ENCODE peak calls at places on chromosomes 3 and 15, in six cellular contexts. One of them, this sample, is unnamed.

GRCh38 chr3:79497447-79498111 is 270.2 kb downstream of the ROBO1 start:
- DNase-seq in NCI-H2081: no peak
- DNase-seq in H54: no peak
- DNase-seq in SHP77: peak; percentile 11
- DNase-seq in right lobe of liver: no peak
- DNase-seq in effector CD4-positive, alpha-beta T cell: no peak
- DNase-seq in this sample: peak; percentile 13

GRCh38 chr3:197023241-197023997 is 6.2 kb downstream of the MELTF start:
- DNase-seq in NCI-H2081: peak; percentile 40
- DNase-seq in H54: no peak
- DNase-seq in SHP77: no peak
- DNase-seq in right lobe of liver: no peak
- DNase-seq in effector CD4-positive, alpha-beta T cell: no peak
- DNase-seq in this sample: peak; percentile 82

GRCh38 chr15:57973534-57973933 is 92.0 kb downstream of the ALDH1A2 start:
- DNase-seq in NCI-H2081: no peak
- DNase-seq in H54: no peak
- DNase-seq in SHP77: no peak
- DNase-seq in right lobe of liver: no peak
- DNase-seq in effector CD4-positive, alpha-beta T cell: no peak
- DNase-seq in this sample: no peak

GRCh38 chr3:10155123-10155472 is 9.6 kb upstream of the IRAK2 start:
- DNase-seq in NCI-H2081: no peak
- DNase-seq in H54: no peak
- DNase-seq in SHP77: no peak
- DNase-seq in right lobe of liver: no peak
- DNase-seq in effector CD4-positive, alpha-beta T cell: no peak
- DNase-seq in this sample: no peak

GRCh38 chr3:148882288-148882687 is 17.2 kb downstream of the CPA3 start:
- DNase-seq in NCI-H2081: no peak
- DNase-seq in H54: no peak
- DNase-seq in SHP77: peak; percentile 80
- DNase-seq in right lobe of liver: no peak
- DNase-seq in effector CD4-positive, alpha-beta T cell: no peak
- DNase-seq in this sample: peak; percentile 39

GRCh38 chr3:133928903-133929607 is 33.4 kb upstream of the RAB6B start:
- DNase-seq in NCI-H2081: no peak
- DNase-seq in H54: no peak
- DNase-seq in SHP77: no peak
- DNase-seq in right lobe of liver: no peak
- DNase-seq in effector CD4-positive, alpha-beta T cell: no peak
- DNase-seq in this sample: no peak

GRCh38 chr3:55481918-55482495 is 5.1 kb downstream of the WNT5A start:
- DNase-seq in NCI-H2081: no peak
- DNase-seq in H54: no peak
- DNase-seq in SHP77: no peak
- DNase-seq in right lobe of liver: no peak
- DNase-seq in effector CD4-positive, alpha-beta T cell: no peak
- DNase-seq in this sample: no peak

GRCh38 chr3:186239321-186239720 is 122.7 kb downstream of the DGKG start:
- DNase-seq in NCI-H2081: no peak
- DNase-seq in H54: no peak
- DNase-seq in SHP77: no peak
- DNase-seq in right lobe of liver: no peak
- DNase-seq in effector CD4-positive, alpha-beta T cell: no peak
- DNase-seq in this sample: no peak

GRCh38 chr15:92109485-92109884 is 256.0 kb downstream of the SLCO3A1 start:
- DNase-seq in NCI-H2081: no peak
- DNase-seq in H54: no peak
- DNase-seq in SHP77: peak; percentile 17
- DNase-seq in right lobe of liver: no peak
- DNase-seq in effector CD4-positive, alpha-beta T cell: no peak
- DNase-seq in this sample: peak; percentile 94

GRCh38 chr15:77370580-77370979 is 49.3 kb downstream of the PEAK1 start:
- DNase-seq in NCI-H2081: no peak
- DNase-seq in H54: no peak
- DNase-seq in SHP77: no peak
- DNase-seq in right lobe of liver: no peak
- DNase-seq in effector CD4-positive, alpha-beta T cell: no peak
- DNase-seq in this sample: no peak

GRCh38 chr3:151974067-151974466 is 100.6 kb downstream of the SUCNR1 start:
- DNase-seq in NCI-H2081: no peak
- DNase-seq in H54: no peak
- DNase-seq in SHP77: no peak
- DNase-seq in right lobe of liver: no peak
- DNase-seq in effector CD4-positive, alpha-beta T cell: no peak
- DNase-seq in this sample: no peak

GRCh38 chr3:70620956-70621355 is 308.5 kb upstream of the MDFIC2 start:
- DNase-seq in NCI-H2081: no peak
- DNase-seq in H54: no peak
- DNase-seq in SHP77: no peak
- DNase-seq in right lobe of liver: no peak
- DNase-seq in effector CD4-positive, alpha-beta T cell: no peak
- DNase-seq in this sample: no peak

GRCh38 chr15:74525946-74526345 is 15.1 kb upstream of the ARID3B start:
- DNase-seq in NCI-H2081: no peak
- DNase-seq in H54: no peak
- DNase-seq in SHP77: no peak
- DNase-seq in right lobe of liver: no peak
- DNase-seq in effector CD4-positive, alpha-beta T cell: no peak
- DNase-seq in this sample: no peak

GRCh38 chr3:46675843-46676567 is 17.5 kb downstream of the ALS2CL start:
- DNase-seq in NCI-H2081: no peak
- DNase-seq in H54: peak; percentile 65
- DNase-seq in SHP77: peak; percentile 13
- DNase-seq in right lobe of liver: peak; percentile 74
- DNase-seq in effector CD4-positive, alpha-beta T cell: no peak
- DNase-seq in this sample: no peak

GRCh38 chr15:32691316-32692032 is 26.3 kb upstream of the GREM1 start:
- DNase-seq in NCI-H2081: no peak
- DNase-seq in H54: no peak
- DNase-seq in SHP77: no peak
- DNase-seq in right lobe of liver: no peak
- DNase-seq in effector CD4-positive, alpha-beta T cell: no peak
- DNase-seq in this sample: no peak

GRCh38 chr3:185878920-185879319 is 54.1 kb upstream of the IGF2BP2 start:
- DNase-seq in NCI-H2081: no peak
- DNase-seq in H54: peak; percentile 30
- DNase-seq in SHP77: no peak
- DNase-seq in right lobe of liver: no peak
- DNase-seq in effector CD4-positive, alpha-beta T cell: no peak
- DNase-seq in this sample: no peak

GRCh38 chr3:154745925-154746324 is 315.9 kb upstream of the GPR149 start:
- DNase-seq in NCI-H2081: no peak
- DNase-seq in H54: no peak
- DNase-seq in SHP77: no peak
- DNase-seq in right lobe of liver: no peak
- DNase-seq in effector CD4-positive, alpha-beta T cell: no peak
- DNase-seq in this sample: no peak

GRCh38 chr3:70606018-70606417 is 293.6 kb upstream of the MDFIC2 start:
- DNase-seq in NCI-H2081: peak; percentile 13
- DNase-seq in H54: no peak
- DNase-seq in SHP77: peak; percentile 7
- DNase-seq in right lobe of liver: no peak
- DNase-seq in effector CD4-positive, alpha-beta T cell: no peak
- DNase-seq in this sample: no peak

GRCh38 chr3:149042766-149043386 is 43.5 kb downstream of the HLTF start:
- DNase-seq in NCI-H2081: no peak
- DNase-seq in H54: no peak
- DNase-seq in SHP77: no peak
- DNase-seq in right lobe of liver: no peak
- DNase-seq in effector CD4-positive, alpha-beta T cell: no peak
- DNase-seq in this sample: no peak

GRCh38 chr3:107211608-107212007 is 165.6 kb upstream of the CCDC54 start:
- DNase-seq in NCI-H2081: no peak
- DNase-seq in H54: no peak
- DNase-seq in SHP77: no peak
- DNase-seq in right lobe of liver: no peak
- DNase-seq in effector CD4-positive, alpha-beta T cell: no peak
- DNase-seq in this sample: no peak

GRCh38 chr15:81378438-81378837 is 4.4 kb upstream of the TMC3 start:
- DNase-seq in NCI-H2081: no peak
- DNase-seq in H54: no peak
- DNase-seq in SHP77: no peak
- DNase-seq in right lobe of liver: no peak
- DNase-seq in effector CD4-positive, alpha-beta T cell: no peak
- DNase-seq in this sample: no peak

GRCh38 chr15:95105229-95105628 is 873.9 kb downstream of the MCTP2 start:
- DNase-seq in NCI-H2081: no peak
- DNase-seq in H54: no peak
- DNase-seq in SHP77: no peak
- DNase-seq in right lobe of liver: no peak
- DNase-seq in effector CD4-positive, alpha-beta T cell: no peak
- DNase-seq in this sample: no peak

GRCh38 chr3:110624571-110624970 is 447.0 kb upstream of the NECTIN3 start:
- DNase-seq in NCI-H2081: no peak
- DNase-seq in H54: no peak
- DNase-seq in SHP77: no peak
- DNase-seq in right lobe of liver: no peak
- DNase-seq in effector CD4-positive, alpha-beta T cell: no peak
- DNase-seq in this sample: no peak

GRCh38 chr3:48595526-48596121 is 495 bp upstream of the COL7A1 start:
- DNase-seq in NCI-H2081: no peak
- DNase-seq in H54: peak; percentile 93
- DNase-seq in SHP77: no peak
- DNase-seq in right lobe of liver: no peak
- DNase-seq in effector CD4-positive, alpha-beta T cell: no peak
- DNase-seq in this sample: no peak

GRCh38 chr3:29072626-29073025 is 208.2 kb upstream of the RBMS3 start:
- DNase-seq in NCI-H2081: no peak
- DNase-seq in H54: no peak
- DNase-seq in SHP77: no peak
- DNase-seq in right lobe of liver: no peak
- DNase-seq in effector CD4-positive, alpha-beta T cell: no peak
- DNase-seq in this sample: no peak

GRCh38 chr3:41652931-41653330 is 309.0 kb downstream of the ULK4 start:
- DNase-seq in NCI-H2081: no peak
- DNase-seq in H54: no peak
- DNase-seq in SHP77: no peak
- DNase-seq in right lobe of liver: no peak
- DNase-seq in effector CD4-positive, alpha-beta T cell: no peak
- DNase-seq in this sample: no peak

GRCh38 chr3:184884359-184885017 is 72.5 kb downstream of the VPS8 start:
- DNase-seq in NCI-H2081: no peak
- DNase-seq in H54: no peak
- DNase-seq in SHP77: no peak
- DNase-seq in right lobe of liver: no peak
- DNase-seq in effector CD4-positive, alpha-beta T cell: no peak
- DNase-seq in this sample: no peak

GRCh38 chr15:97316362-97316761 is 644.1 kb upstream of the ARRDC4 start:
- DNase-seq in NCI-H2081: no peak
- DNase-seq in H54: no peak
- DNase-seq in SHP77: no peak
- DNase-seq in right lobe of liver: no peak
- DNase-seq in effector CD4-positive, alpha-beta T cell: no peak
- DNase-seq in this sample: no peak

GRCh38 chr3:124611520-124611919 is 118.7 kb upstream of the UMPS start:
- DNase-seq in NCI-H2081: no peak
- DNase-seq in H54: no peak
- DNase-seq in SHP77: no peak
- DNase-seq in right lobe of liver: no peak
- DNase-seq in effector CD4-positive, alpha-beta T cell: no peak
- DNase-seq in this sample: no peak

GRCh38 chr3:151276038-151277027 is 2.0 kb downstream of the P2RY14 start:
- DNase-seq in NCI-H2081: no peak
- DNase-seq in H54: no peak
- DNase-seq in SHP77: no peak
- DNase-seq in right lobe of liver: no peak
- DNase-seq in effector CD4-positive, alpha-beta T cell: no peak
- DNase-seq in this sample: peak; percentile 45

GRCh38 chr3:198017100-198017499 is 57.1 kb downstream of the LMLN start:
- DNase-seq in NCI-H2081: no peak
- DNase-seq in H54: no peak
- DNase-seq in SHP77: no peak
- DNase-seq in right lobe of liver: no peak
- DNase-seq in effector CD4-positive, alpha-beta T cell: no peak
- DNase-seq in this sample: no peak

GRCh38 chr3:44355634-44356033 is 17.1 kb downstream of the TCAIM start:
- DNase-seq in NCI-H2081: no peak
- DNase-seq in H54: peak; percentile 46
- DNase-seq in SHP77: peak; percentile 63
- DNase-seq in right lobe of liver: no peak
- DNase-seq in effector CD4-positive, alpha-beta T cell: no peak
- DNase-seq in this sample: peak; percentile 39

GRCh38 chr3:45462522-45463262 is 74.3 kb downstream of the LARS2 start:
- DNase-seq in NCI-H2081: no peak
- DNase-seq in H54: no peak
- DNase-seq in SHP77: no peak
- DNase-seq in right lobe of liver: no peak
- DNase-seq in effector CD4-positive, alpha-beta T cell: no peak
- DNase-seq in this sample: no peak

GRCh38 chr3:15903776-15904720 is 106.3 kb upstream of the ANKRD28 start:
- DNase-seq in NCI-H2081: no peak
- DNase-seq in H54: no peak
- DNase-seq in SHP77: no peak
- DNase-seq in right lobe of liver: peak; percentile 93
- DNase-seq in effector CD4-positive, alpha-beta T cell: no peak
- DNase-seq in this sample: no peak

GRCh38 chr3:50436063-50436674 is 67.3 kb downstream of the CACNA2D2 start:
- DNase-seq in NCI-H2081: peak; percentile 23
- DNase-seq in H54: peak; percentile 85
- DNase-seq in SHP77: peak; percentile 52
- DNase-seq in right lobe of liver: peak; percentile 78
- DNase-seq in effector CD4-positive, alpha-beta T cell: peak; percentile 63
- DNase-seq in this sample: peak; percentile 48

GRCh38 chr15:99474981-99475753 is 90.6 kb upstream of the MEF2A start:
- DNase-seq in NCI-H2081: no peak
- DNase-seq in H54: no peak
- DNase-seq in SHP77: no peak
- DNase-seq in right lobe of liver: no peak
- DNase-seq in effector CD4-positive, alpha-beta T cell: no peak
- DNase-seq in this sample: no peak

GRCh38 chr3:77038928-77039605 is 832 bp upstream of the ROBO2 start:
- DNase-seq in NCI-H2081: no peak
- DNase-seq in H54: no peak
- DNase-seq in SHP77: peak; percentile 70
- DNase-seq in right lobe of liver: peak; percentile 36
- DNase-seq in effector CD4-positive, alpha-beta T cell: no peak
- DNase-seq in this sample: peak; percentile 39

GRCh38 chr3:109275702-109276293 is 40.5 kb downstream of the DPPA2 start:
- DNase-seq in NCI-H2081: peak; percentile 3
- DNase-seq in H54: peak; percentile 14
- DNase-seq in SHP77: peak; percentile 25
- DNase-seq in right lobe of liver: peak; percentile 69
- DNase-seq in effector CD4-positive, alpha-beta T cell: no peak
- DNase-seq in this sample: peak; percentile 26

GRCh38 chr3:39990532-39990931 is 181.1 kb downstream of the MYRIP start:
- DNase-seq in NCI-H2081: no peak
- DNase-seq in H54: peak; percentile 7
- DNase-seq in SHP77: peak; percentile 25
- DNase-seq in right lobe of liver: peak; percentile 54
- DNase-seq in effector CD4-positive, alpha-beta T cell: no peak
- DNase-seq in this sample: peak; percentile 8